ENCODE peak calls at places on chromosomes 7 and 10, in four cellular contexts. X, F, R and P are unnamed samples.
A peak's percentile ranks its signal among the peaks of the same experiment; 100 is the strongest.

GRCh38 chr7:151773795-151774194 is 103.1 kb downstream of the PRKAG2 start:
- DNase-seq in F (no peak), X (no peak), R (no peak), P (no peak)

GRCh38 chr7:41333506-41333905 is 369.4 kb downstream of the INHBA start:
- DNase-seq in R (no peak), F (no peak), X (no peak), P (no peak)

GRCh38 chr10:114337510-114338462 is 66.5 kb downstream of the AFAP1L2 start:
- DNase-seq in F (no peak), X (peak; percentile 21), R (no peak), P (no peak)

GRCh38 chr10:78292250-78292986 is 258.8 kb downstream of the RPS24 start:
- DNase-seq in X (no peak), R (no peak), F (no peak), P (no peak)

GRCh38 chr7:130342701-130343380 is 1.8 kb upstream of the CPA5 start:
- DNase-seq in F (no peak), X (no peak), R (no peak), P (no peak)

GRCh38 chr10:30190831-30191552 is 131.6 kb upstream of the JCAD start:
- DNase-seq in F (no peak), X (no peak), R (no peak), P (no peak)

GRCh38 chr7:82961240-82961639 is 201.4 kb downstream of the PCLO start:
- DNase-seq in X (no peak), R (no peak), F (no peak), P (no peak)

GRCh38 chr10:70512149-70512611 is 33.6 kb downstream of the PALD1 start:
- DNase-seq in X (no peak), F (no peak), R (no peak), P (no peak)

GRCh38 chr10:125116652-125117310 is 43.6 kb downstream of the CTBP2 start:
- DNase-seq in X (no peak), F (no peak), R (no peak), P (no peak)

GRCh38 chr10:26543567-26544306 is 105.6 kb downstream of the APBB1IP start:
- DNase-seq in R (no peak), F (no peak), X (peak; percentile 41), P (no peak)

GRCh38 chr10:73649876-73650536 is 5.8 kb downstream of the SYNPO2L start:
- DNase-seq in X (no peak), R (no peak), F (no peak), P (no peak)

GRCh38 chr7:46759711-46760480 is 822.0 kb downstream of the TNS3 start:
- DNase-seq in F (no peak), X (no peak), R (no peak), P (no peak)

GRCh38 chr7:18262054-18262453 is 233.5 kb upstream of the HDAC9 start:
- DNase-seq in F (no peak), R (no peak), X (no peak), P (no peak)

GRCh38 chr10:73771722-73772279 is 10.0 kb upstream of the CHCHD1 start:
- DNase-seq in X (no peak), R (no peak), F (peak; percentile 27), P (peak; percentile 75)

GRCh38 chr7:26670841-26671240 is 193.5 kb downstream of the SKAP2 start:
- DNase-seq in X (no peak), F (no peak), R (no peak), P (no peak)

GRCh38 chr10:123882177-123882576 is 9.4 kb downstream of the CPXM2 start:
- DNase-seq in F (no peak), X (no peak), R (no peak), P (no peak)

GRCh38 chr7:4830176-4830575 is 31.7 kb downstream of the PAPOLB start:
- DNase-seq in X (peak; percentile 11), F (peak; percentile 78), R (peak; percentile 73), P (peak; percentile 72)

GRCh38 chr7:4753610-4754432 is 21.6 kb upstream of the AP5Z1 start:
- DNase-seq in X (no peak), F (peak; percentile 58), R (peak; percentile 80), P (peak; percentile 84)

GRCh38 chr10:129849452-129849750 is 114.7 kb downstream of the EBF3 start:
- DNase-seq in R (no peak), F (no peak), X (no peak), P (no peak)
- TF ChIP-seq FOXK2 in R (no peak), F (no peak), X (no peak), P (no peak)

GRCh38 chr10:99930731-99931550 is 78.8 kb downstream of the DNMBP start:
- DNase-seq in R (no peak), X (no peak), F (peak; percentile 82), P (no peak)
- TF ChIP-seq FOXK2 in R (no peak), X (no peak), F (no peak), P (no peak)

GRCh38 chr10:86970152-86970886 is 2.0 kb downstream of the ADIRF start:
- DNase-seq in R (no peak), F (no peak), X (no peak), P (peak; percentile 3)
- TF ChIP-seq FOXK2 in R (no peak), F (no peak), X (no peak), P (no peak)

GRCh38 chr10:103492655-103493261 is 747 bp upstream of the NEURL1 start:
- DNase-seq in F (no peak), X (no peak), R (no peak), P (no peak)
- TF ChIP-seq FOXK2 in F (no peak), X (no peak), R (no peak), P (no peak)

DNA sequence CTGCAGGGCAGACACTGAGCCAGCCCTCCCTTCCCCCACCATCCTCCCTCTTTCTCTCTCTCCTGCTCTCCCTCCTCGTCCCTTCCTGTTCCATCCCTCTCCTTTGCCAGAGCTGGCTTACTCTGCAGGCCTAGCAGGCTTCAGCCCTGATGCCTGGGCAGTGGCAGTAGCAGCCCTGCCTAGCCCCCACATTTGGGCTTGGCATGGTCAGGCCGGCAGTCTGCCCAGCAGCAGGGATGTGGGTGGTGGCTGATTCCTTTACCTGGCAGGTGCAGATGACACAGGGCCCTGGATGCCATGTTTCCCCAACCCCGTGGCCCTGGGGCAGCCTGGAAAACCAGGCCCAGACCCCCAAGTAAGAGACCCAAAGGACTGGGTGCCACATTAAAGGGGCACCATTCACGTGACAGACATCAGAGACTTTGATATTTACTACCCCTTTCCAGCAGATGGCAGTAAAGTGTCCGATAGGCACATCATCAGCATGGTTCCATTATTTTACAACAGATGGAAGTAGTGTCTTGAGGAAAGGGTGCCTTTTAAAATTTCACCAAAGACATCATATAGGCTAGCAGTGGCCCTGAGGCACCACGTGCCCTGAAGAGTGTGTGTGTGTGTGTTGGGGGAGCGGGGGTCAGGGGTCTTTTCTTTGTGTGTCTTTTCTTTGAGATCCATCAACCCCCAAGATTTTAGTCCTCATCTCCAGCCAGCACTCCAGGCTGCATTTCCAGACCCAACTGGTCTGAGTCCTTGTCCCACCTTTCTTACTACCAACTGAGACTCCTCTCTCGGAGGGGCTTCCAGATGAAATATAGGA is 5.9 kb downstream of the KCP start:
- DNase-seq in R (peak; percentile 64), F (peak; percentile 52), X (peak; percentile 35), P (peak; percentile 73)
- TF ChIP-seq FOXK2 in R (no peak), F (no peak), X (no peak), P (no peak)

GRCh38 chr10:118330295-118331076 is 11.6 kb downstream of the FAM204A start:
- DNase-seq in F (no peak), X (no peak), R (no peak), P (no peak)

GRCh38 chr10:118333871-118334270 is 8.3 kb downstream of the FAM204A start:
- DNase-seq in X (no peak), R (no peak), F (no peak), P (no peak)

GRCh38 chr10:118337356-118337755 is 4.8 kb downstream of the FAM204A start:
- DNase-seq in R (no peak), F (no peak), X (no peak), P (no peak)

GRCh38 chr10:118332247-118332646 is 9.9 kb downstream of the FAM204A start:
- DNase-seq in X (no peak), F (no peak), R (peak; percentile 41), P (no peak)

GRCh38 chr10:118332948-118333710 is 9.0 kb downstream of the FAM204A start:
- DNase-seq in R (no peak), X (no peak), F (peak; percentile 25), P (no peak)
- TF ChIP-seq FOXK2 in R (no peak), X (no peak), F (no peak), P (no peak)

DNA sequence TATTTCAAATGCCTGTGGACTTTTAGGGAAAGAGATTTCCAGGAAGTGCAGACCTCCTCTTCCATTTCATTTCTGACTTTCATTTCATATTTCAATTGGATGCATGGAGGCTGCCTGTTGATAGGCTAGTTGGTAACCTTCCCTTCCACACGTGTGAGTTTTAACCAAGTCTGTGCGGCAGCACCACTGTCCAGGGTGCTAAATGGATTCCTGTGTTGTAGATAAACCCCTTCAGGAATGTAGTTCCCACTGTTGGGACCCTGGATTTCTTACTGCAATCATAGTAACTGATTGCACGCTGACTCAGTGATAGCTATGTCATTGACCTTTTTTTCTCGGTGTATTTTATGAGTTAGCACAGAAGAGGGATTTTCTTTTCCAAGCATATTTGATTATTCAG is 17.6 kb downstream of the VPS50 start:
- DNase-seq in X (no peak), R (no peak), F (no peak), P (no peak)
- TF ChIP-seq FOXK2 in X (no peak), R (no peak), F (no peak), P (no peak)

GRCh38 chr10:119536508-119536837 is 6.0 kb downstream of the RGS10 start:
- DNase-seq in X (no peak), R (no peak), F (no peak), P (no peak)
- TF ChIP-seq FOXK2 in X (no peak), R (no peak), F (no peak), P (no peak)